ENCODE peak calls at places on chromosome 12, in four cellular contexts. I is heart left ventricle, C is cardiac fibroblast, K is heart right ventricle. B is an unnamed sample.

GRCh38 chr12:121796855-121797751 is 3.6 kb upstream of the RHOF start:
- DNase-seq in K (peak; percentile 96), C (peak; percentile 90), I (peak; percentile 98), B (peak; percentile 96)

GRCh38 chr12:47709277-47710048 is 3.6 kb upstream of the RPAP3 start:
- DNase-seq in C (no peak), I (no peak), K (no peak), B (no peak)

GRCh38 chr12:88202500-88202899 is 60.4 kb downstream of the TMTC3 start:
- DNase-seq in I (no peak), C (peak; percentile 38), K (no peak), B (no peak)

GRCh38 chr12:104742551-104742961 is 215.5 kb downstream of the SLC41A2 start:
- DNase-seq in C (no peak), I (peak; percentile 60), K (peak; percentile 53), B (no peak)

GRCh38 chr12:28865776-28866175 is 283.3 kb upstream of the FAR2 start:
- DNase-seq in I (no peak), K (no peak), C (peak; percentile 52), B (no peak)

GRCh38 chr12:58537278-58537677 is 383.0 kb downstream of the LRIG3 start:
- DNase-seq in C (peak; percentile 87), K (no peak), I (no peak), B (peak; percentile 8)

GRCh38 chr12:64633940-64634337 is 23.6 kb downstream of the RASSF3 start:
- DNase-seq in I (peak; percentile 62), K (peak; percentile 53), C (peak; percentile 77), B (peak; percentile 42)

GRCh38 chr12:124594851-124595250 is 27.4 kb upstream of the NCOR2 start:
- DNase-seq in K (no peak), C (no peak), I (no peak), B (no peak)

GRCh38 chr12:94557896-94558295 is 92.5 kb downstream of the TMCC3 start:
- DNase-seq in C (no peak), I (no peak), K (no peak), B (peak; percentile 22)

GRCh38 chr12:116959198-116959460 is 48.4 kb downstream of the FBXW8 start:
- DNase-seq in C (no peak), K (no peak), I (no peak), B (no peak)

GRCh38 chr12:68012712-68013111 is 23.5 kb downstream of the IFNG-AS1 start:
- DNase-seq in K (no peak), I (no peak), C (peak; percentile 35), B (no peak)

GRCh38 chr12:125070117-125070516 is 4.9 kb downstream of the AACS start:
- DNase-seq in I (no peak), K (no peak), C (no peak), B (no peak)

GRCh38 chr12:130437555-130438242 is 100.0 kb downstream of the PIWIL1 start:
- DNase-seq in C (no peak), K (no peak), I (no peak), B (no peak)

GRCh38 chr12:116863275-116863767 is 17.9 kb downstream of the HRK start:
- DNase-seq in K (no peak), C (peak; percentile 61), I (no peak), B (no peak)

GRCh38 chr12:15830538-15830937 is 41.4 kb upstream of the EPS8 start:
- DNase-seq in I (no peak), C (peak; percentile 81), K (no peak), B (no peak)

GRCh38 chr12:62846506-62846905 is 88.4 kb downstream of the PPM1H start:
- DNase-seq in I (no peak), K (no peak), C (peak; percentile 41), B (no peak)

GRCh38 chr12:121718653-121719239 is 6.2 kb downstream of the TMEM120B start:
- DNase-seq in K (no peak), C (no peak), I (no peak), B (no peak)

GRCh38 chr12:121788176-121788818 is 5.2 kb downstream of the RHOF start:
- DNase-seq in I (no peak), K (no peak), C (no peak), B (no peak)

GRCh38 chr12:52217223-52217622 is 15.8 kb upstream of the KRT7 start:
- DNase-seq in K (peak; percentile 73), I (peak; percentile 80), C (peak; percentile 56), B (peak; percentile 76)

GRCh38 chr12:130201037-130201436 is 38.8 kb downstream of the FZD10 start:
- DNase-seq in I (no peak), C (no peak), K (no peak), B (no peak)

GRCh38 chr12:114671321-114671663 is 12.7 kb downstream of the TBX3 start:
- DNase-seq in C (peak; percentile 27), I (no peak), K (no peak), B (no peak)
- H3K4me3 ChIP-seq in C (peak overlapping the region; percentile 26), I (no peak overlapping the region), K (no peak overlapping the region), B (no peak overlapping the region)

GRCh38 chr12:84605988-84606387 is 306.6 kb downstream of the SLC6A15 start:
- DNase-seq in C (no peak), K (no peak), I (no peak), B (no peak)

GRCh38 chr12:84604541-84604940 is 308.1 kb downstream of the SLC6A15 start:
- DNase-seq in I (no peak), C (no peak), K (no peak), B (no peak)

GRCh38 chr12:84601483-84601882 is 311.1 kb downstream of the SLC6A15 start:
- DNase-seq in I (no peak), C (no peak), K (no peak), B (no peak)

GRCh38 chr12:84607170-84607569 is 305.4 kb downstream of the SLC6A15 start:
- DNase-seq in C (no peak), K (no peak), I (no peak), B (no peak)
- TF ChIP-seq CTCF in C (no peak), K (no peak), I (no peak), B (no peak)

GRCh38 chr12:56333679-56334489 is at the start of gene PAN2:
- DNase-seq in C (peak; percentile 99), K (peak; percentile 93), I (peak; percentile 98), B (peak; percentile 94)

GRCh38 chr12:56333197-56333678 is 562 bp downstream of the PAN2 start:
- DNase-seq in C (no peak), I (no peak), K (no peak), B (no peak)

GRCh38 chr12:56334490-56334793 is 642 bp upstream of the PAN2 start:
- DNase-seq in C (no peak), I (no peak), K (no peak), B (no peak)

GRCh38 chr12:56336361-56337167 is 2.1 kb upstream of the IL23A start:
- DNase-seq in K (no peak), C (no peak), I (no peak), B (no peak)

GRCh38 chr12:56332512-56333196 is 1.1 kb downstream of the PAN2 start:
- DNase-seq in K (no peak), I (no peak), C (no peak), B (no peak)
- H3K4me3 ChIP-seq in K (peak overlapping the region; percentile 60), I (peak overlapping the region; percentile 67), C (peak overlapping the region; percentile 63), B (peak overlapping the region; percentile 63)

GRCh38 chr12:70467908-70468733 is 102.0 kb downstream of the KCNMB4 start:
- DNase-seq in K (no peak), I (no peak), C (no peak), B (no peak)
- TF ChIP-seq CTCF in K (no peak), I (no peak), C (no peak), B (no peak)

GRCh38 chr12:57213763-57214397 is 2.7 kb upstream of the NXPH4 start:
- DNase-seq in I (no peak), C (no peak), K (no peak), B (no peak)

GRCh38 chr12:57215668-57216013 is 953 bp upstream of the NXPH4 start:
- DNase-seq in K (no peak), C (no peak), I (no peak), B (no peak)

GRCh38 chr12:57214398-57214781 is 2.2 kb upstream of the NXPH4 start:
- DNase-seq in K (peak; percentile 64), I (peak; percentile 76), C (peak; percentile 63), B (peak; percentile 73)

GRCh38 chr12:57216014-57216891 is at the start of gene NXPH4:
- DNase-seq in I (no peak), C (no peak), K (peak; percentile 57), B (peak; percentile 64)

DNA sequence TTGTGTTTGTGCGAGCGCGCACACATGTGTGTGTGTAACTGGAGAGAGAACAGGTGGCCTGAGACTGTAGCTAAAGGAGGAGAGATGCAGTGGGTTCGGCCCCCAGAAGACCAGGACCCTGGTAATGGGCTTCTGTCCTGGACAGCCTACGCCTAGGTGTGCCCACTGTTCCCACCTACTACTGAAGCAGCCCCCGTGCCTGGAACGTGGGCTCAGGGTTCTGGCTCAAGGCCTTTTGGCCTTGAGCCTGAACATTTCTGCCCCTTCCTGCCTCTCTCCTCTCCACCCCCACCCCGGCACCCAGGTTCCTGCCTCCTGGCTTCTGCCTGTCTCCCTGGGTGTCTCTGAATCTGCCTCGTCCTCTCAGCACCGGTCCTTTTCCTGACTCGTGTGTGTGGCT is 1.5 kb upstream of the NXPH4 start:
- DNase-seq in K (no peak), C (no peak), I (no peak), B (no peak)
- H3K4me3 ChIP-seq in K (no peak overlapping the region), C (no peak overlapping the region), I (no peak overlapping the region), B (no peak overlapping the region)

GRCh38 chr12:46678441-46678840 is 147.4 kb downstream of the SLC38A4 start:
- DNase-seq in I (no peak), C (no peak), K (no peak), B (no peak)

GRCh38 chr12:46676396-46676795 is 149.4 kb downstream of the SLC38A4 start:
- DNase-seq in C (no peak), I (no peak), K (no peak), B (no peak)

GRCh38 chr12:46679754-46680153 is 146.0 kb downstream of the SLC38A4 start:
- DNase-seq in I (no peak), C (no peak), K (no peak), B (no peak)

GRCh38 chr12:46676797-46677520 is 148.8 kb downstream of the SLC38A4 start:
- DNase-seq in K (no peak), I (no peak), C (no peak), B (no peak)

GRCh38 chr12:46677749-46678148 is 148.0 kb downstream of the SLC38A4 start:
- DNase-seq in K (no peak), I (no peak), C (peak; percentile 63), B (peak; percentile 34)
- TF ChIP-seq CTCF in K (no peak), I (no peak), C (peak; percentile 8), B (peak; percentile 37)

DNA sequence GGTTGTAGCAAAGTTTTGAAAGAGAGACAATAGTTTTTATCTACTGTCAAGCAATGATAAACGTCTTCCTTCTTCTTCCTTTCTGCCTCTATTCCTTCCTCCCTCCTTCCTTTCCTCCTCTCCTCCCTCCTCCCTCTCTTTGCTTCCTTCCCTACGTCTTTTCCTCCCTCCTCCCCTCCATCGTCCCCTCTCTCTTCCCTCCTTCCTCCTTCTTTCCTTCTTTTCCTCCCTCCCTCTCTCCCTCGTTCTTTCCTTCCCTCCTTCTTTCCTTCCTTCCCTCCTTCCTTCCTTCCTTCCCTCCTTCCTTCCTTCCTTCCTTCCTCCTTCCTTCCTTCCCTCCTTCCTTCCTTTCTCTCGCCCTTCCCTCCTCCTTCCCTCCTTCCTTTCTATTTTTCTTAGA is 82.8 kb upstream of the KCNA1 start:
- DNase-seq in K (no peak), C (no peak), I (no peak), B (no peak)
- H3K4me3 ChIP-seq in K (no peak overlapping the region), C (no peak overlapping the region), I (no peak overlapping the region), B (no peak overlapping the region)